ENCODE peak calls at places on chromosomes 6 and 20, in eight cellular contexts. X, U, H, Y, O, L, Z and K are unnamed samples.
A peak's percentile ranks its signal among the peaks of the same experiment; 100 is the strongest.

GRCh38 chr6:130602151-130602770 is 224.9 kb upstream of the SMLR1 start:
- DNase-seq in X (no peak), U (no peak), H (no peak), Y (no peak), O (no peak), L (peak; percentile 30), Z (no peak), K (no peak)

GRCh38 chr6:113530769-113531168 is 326.4 kb upstream of the MARCKS start:
- DNase-seq in X (peak; percentile 39), U (no peak), H (no peak), Y (peak; percentile 4), O (no peak), L (no peak), Z (no peak), K (no peak)

GRCh38 chr6:74936886-74937285 is 269.0 kb downstream of the COL12A1 start:
- DNase-seq in X (no peak), U (no peak), H (no peak), Y (no peak), O (no peak), L (no peak), Z (no peak), K (no peak)

GRCh38 chr6:155130161-155130853 is 133.5 kb upstream of the CLDN20 start:
- DNase-seq in X (no peak), U (no peak), H (no peak), Y (no peak), O (no peak), L (no peak), Z (no peak), K (no peak)

GRCh38 chr6:26125015-26125690 is 37.9 kb downstream of the HFE start:
- DNase-seq in X (no peak), U (no peak), H (peak; percentile 56), Y (no peak), O (no peak), L (no peak), Z (no peak), K (no peak)

GRCh38 chr6:81098109-81098814 is 654.2 kb downstream of the TENT5A start:
- DNase-seq in X (no peak), U (no peak), H (no peak), Y (no peak), O (no peak), L (no peak), Z (no peak), K (no peak)

GRCh38 chr6:45613678-45614077 is 235.9 kb upstream of the SUPT3H start:
- DNase-seq in X (no peak), U (no peak), H (peak; percentile 66), Y (no peak), O (peak; percentile 48), L (peak; percentile 31), Z (no peak), K (peak; percentile 38)

GRCh38 chr20:32062776-32063170 is 10.7 kb downstream of the HCK start:
- DNase-seq in X (no peak), U (no peak), H (peak; percentile 89), Y (no peak), O (peak; percentile 27), L (no peak), Z (peak; percentile 86), K (peak; percentile 42)

GRCh38 chr6:136077834-136078576 is 172.1 kb downstream of the MTFR2 start:
- DNase-seq in X (no peak), U (no peak), H (no peak), Y (no peak), O (no peak), L (no peak), Z (no peak), K (peak; percentile 14)

GRCh38 chr6:154187203-154187602 is 148.2 kb downstream of the OPRM1 start:
- DNase-seq in X (no peak), U (no peak), H (no peak), Y (no peak), O (no peak), L (no peak), Z (no peak), K (no peak)

GRCh38 chr6:163189609-163190008 is 224.9 kb upstream of the QKI start:
- DNase-seq in X (no peak), U (no peak), H (no peak), Y (no peak), O (no peak), L (no peak), Z (no peak), K (no peak)

GRCh38 chr6:163193326-163193725 is 221.2 kb upstream of the QKI start:
- DNase-seq in X (no peak), U (no peak), H (no peak), Y (no peak), O (no peak), L (no peak), Z (no peak), K (no peak)

GRCh38 chr6:163191704-163192537 is 222.6 kb upstream of the QKI start:
- DNase-seq in X (no peak), U (no peak), H (no peak), Y (no peak), O (no peak), L (no peak), Z (no peak), K (no peak)

GRCh38 chr6:163190786-163191185 is 223.7 kb upstream of the QKI start:
- DNase-seq in X (no peak), U (no peak), H (no peak), Y (no peak), O (no peak), L (no peak), Z (no peak), K (no peak)

DNA sequence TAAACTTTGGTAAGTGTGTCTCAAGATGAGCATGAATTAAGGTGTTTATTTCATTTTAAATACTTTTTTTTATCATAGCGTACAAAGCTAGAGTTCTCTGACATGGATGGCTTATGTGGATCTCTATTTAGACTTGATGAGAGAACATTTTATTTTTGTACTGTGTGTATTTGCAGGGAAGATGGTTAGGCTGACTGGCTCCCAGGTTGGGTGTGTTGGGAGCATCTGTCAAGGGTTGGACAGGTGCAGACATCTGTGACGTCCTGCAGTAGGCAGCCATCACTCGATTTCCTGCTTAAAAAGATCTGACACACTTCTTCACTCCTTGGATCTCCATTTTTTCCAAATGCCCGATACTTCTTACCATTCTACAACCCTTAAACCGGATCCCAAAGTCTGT is 221.9 kb upstream of the QKI start:
- DNase-seq in X (no peak), U (no peak), H (no peak), Y (no peak), O (no peak), L (no peak), Z (no peak), K (no peak)
- H3K27ac ChIP-seq in X (no peak overlapping the region), U (no peak overlapping the region), H (no peak overlapping the region), Y (no peak overlapping the region), O (no peak overlapping the region), L (no peak overlapping the region), Z (no peak overlapping the region), K (no peak overlapping the region)

GRCh38 chr6:43671801-43672690 is 15.5 kb downstream of the MRPS18A start:
- DNase-seq in X (peak; percentile 88), U (no peak), H (no peak), Y (no peak), O (no peak), L (peak; percentile 61), Z (no peak), K (no peak)
- H3K36me3 ChIP-seq in X (peaks cover 50% of the 10 kb centered on the region), U (peaks cover 64% of the 10 kb centered on the region), H (no peaks in the 10 kb centered on the region), Y (peaks cover 67% of the 10 kb centered on the region), O (peaks cover 41% of the 10 kb centered on the region), L (no peaks in the 10 kb centered on the region), Z (peaks cover 55% of the 10 kb centered on the region), K (peaks cover 66% of the 10 kb centered on the region)

DNA sequence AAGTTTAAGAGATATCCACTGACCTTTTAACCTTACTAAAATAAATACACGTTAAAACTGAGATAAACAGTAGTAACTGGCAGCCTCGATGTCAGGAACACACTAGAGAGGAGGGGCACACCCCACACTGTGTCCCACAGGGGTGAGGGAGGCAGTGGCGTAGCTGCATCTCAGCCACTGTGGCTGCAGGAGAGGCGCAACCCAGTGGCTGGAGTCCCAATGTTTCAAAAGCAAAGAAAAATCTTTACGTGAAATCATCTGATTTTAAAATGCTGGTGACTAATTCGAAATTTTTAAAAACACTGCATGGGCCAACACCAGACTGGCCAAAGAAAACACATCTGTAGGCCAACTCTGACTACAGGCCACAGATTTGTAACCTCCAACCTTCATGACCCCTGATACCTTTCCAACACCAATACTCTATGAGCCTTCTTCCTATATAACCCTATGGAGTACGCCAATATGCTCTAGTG is 54.7 kb downstream of the TRAM2 start:
- DNase-seq in X (no peak), U (no peak), H (peak; percentile 84), Y (peak; percentile 22), O (no peak), L (peak; percentile 61), Z (no peak), K (peak; percentile 24)
- H3K27ac ChIP-seq in X (peak overlapping the region; percentile 31), U (no peak overlapping the region), H (peak overlapping the region; percentile 78), Y (no peak overlapping the region), O (peak overlapping the region; percentile 54), L (peak overlapping the region; percentile 69), Z (peak overlapping the region; percentile 44), K (peak overlapping the region; percentile 47)

GRCh38 chr20:62890444-62890843 is 28.8 kb upstream of the TCFL5 start:
- DNase-seq in X (no peak), U (no peak), H (no peak), Y (no peak), O (no peak), L (no peak), Z (no peak), K (no peak)
- H3K36me3 ChIP-seq in X (peaks cover 84% of the 10 kb centered on the region), U (peaks cover 96% of the 10 kb centered on the region), H (no peaks in the 10 kb centered on the region), Y (peaks cover 97% of the 10 kb centered on the region), O (peaks cover 89% of the 10 kb centered on the region), L (no peaks in the 10 kb centered on the region), Z (peaks cover 86% of the 10 kb centered on the region), K (peaks cover 99% of the 10 kb centered on the region)

DNA sequence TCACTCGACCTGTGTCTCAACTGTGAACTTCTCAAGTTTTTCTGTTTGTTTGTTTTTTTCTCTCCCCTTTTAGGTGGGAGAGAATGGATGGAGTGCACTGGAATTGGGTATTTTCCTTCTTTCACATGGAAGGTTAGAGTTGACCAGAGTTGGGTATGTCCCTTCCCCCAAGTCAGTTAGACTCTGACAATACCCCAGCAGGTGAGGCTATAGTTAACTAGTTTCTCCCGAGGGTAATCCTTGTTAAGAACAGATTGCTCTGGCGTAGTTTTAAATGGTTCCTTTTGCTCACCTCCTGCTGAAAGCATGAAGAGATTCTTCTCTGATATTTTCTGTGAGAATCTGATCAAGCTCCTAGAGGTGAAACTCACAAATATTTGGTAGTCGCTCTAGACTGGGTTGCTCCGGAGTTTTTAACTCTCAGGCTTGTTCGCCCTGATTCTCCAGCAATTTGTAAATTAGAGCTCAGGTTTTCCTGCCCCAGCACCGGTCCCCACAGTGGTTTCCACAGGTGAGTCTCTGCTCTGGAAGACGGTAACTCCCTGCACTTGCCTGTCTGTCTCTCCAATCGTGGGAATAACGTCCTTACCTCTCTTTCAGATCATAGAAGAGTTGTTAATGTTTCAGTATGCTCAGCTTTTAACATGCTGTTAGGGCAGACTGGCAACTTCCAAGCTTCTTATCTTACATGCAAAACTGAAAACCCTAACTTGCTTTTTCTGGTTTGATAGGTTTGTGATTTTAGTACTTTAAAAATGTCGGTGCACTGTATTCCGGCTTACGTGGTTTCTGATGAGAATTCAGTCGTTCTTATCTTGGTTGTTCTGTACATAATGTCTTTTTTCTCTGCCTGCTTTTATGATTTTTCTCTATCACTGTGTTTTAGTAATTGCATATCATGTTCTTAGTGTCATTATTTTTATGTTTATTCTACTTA is 111.2 kb upstream of the HIVEP1 start:
- DNase-seq in X (no peak), U (no peak), H (no peak), Y (no peak), O (no peak), L (no peak), Z (no peak), K (no peak)
- H3K27ac ChIP-seq in X (no peak overlapping the region), U (no peak overlapping the region), H (no peak overlapping the region), Y (peak overlapping the region; percentile 60), O (no peak overlapping the region), L (no peak overlapping the region), Z (no peak overlapping the region), K (no peak overlapping the region)